ENCODE peak calls at places on chromosome 18, in six cellular contexts. T is midbrain, Z is activated gamma-delta T cell treated with Interleukin-2 at 50 U/mL for 16 hours, E is nephron progenitor cell, B is Daoy, V is neuronal stem cell. Q is an unnamed sample.

GRCh38 chr18:10037181-10037580 is 123.4 kb downstream of the VAPA start:
- DNase-seq in Z (no peak), V (no peak), B (no peak), E (no peak), T (no peak), Q (no peak)

GRCh38 chr18:13243363-13243762 is 24.8 kb downstream of the LDLRAD4 start:
- DNase-seq in B (no peak), T (no peak), E (no peak), V (no peak), Z (no peak), Q (no peak)

GRCh38 chr18:7319161-7319560 is 88.3 kb downstream of the LRRC30 start:
- DNase-seq in B (no peak), T (no peak), V (no peak), E (no peak), Z (no peak), Q (no peak)

GRCh38 chr18:47582055-47582454 is 330.6 kb upstream of the SKOR2 start:
- DNase-seq in Z (no peak), V (no peak), B (no peak), E (peak), T (no peak), Q (no peak)

GRCh38 chr18:32553174-32553573 is 82.5 kb upstream of the GAREM1 start:
- DNase-seq in T (no peak), V (no peak), Z (no peak), E (no peak), B (no peak), Q (no peak)

GRCh38 chr18:26656944-26657536 is 108.7 kb upstream of the KCTD1 start:
- DNase-seq in T (peak), V (peak), Z (no peak), B (peak), E (peak), Q (no peak)

GRCh38 chr18:23238152-23238531 is 102.9 kb downstream of the CABLES1 start:
- DNase-seq in T (peak), Z (no peak), V (no peak), B (peak), E (no peak), Q (no peak)

GRCh38 chr18:51039138-51040112 is 9.4 kb downstream of the SMAD4 start:
- DNase-seq in T (no peak), B (no peak), E (no peak), Z (no peak), V (no peak), Q (no peak)

GRCh38 chr18:61394983-61395382 is 61.8 kb downstream of the CDH20 start:
- DNase-seq in B (no peak), E (no peak), T (no peak), V (no peak), Z (no peak), Q (no peak)

GRCh38 chr18:77055429-77056310 is 76.9 kb downstream of the MBP start:
- DNase-seq in Z (no peak), T (no peak), B (no peak), E (no peak), V (no peak), Q (no peak)

GRCh38 chr18:57373017-57373416 is 20.7 kb downstream of the ST8SIA3 start:
- DNase-seq in T (no peak), B (no peak), Z (no peak), V (no peak), E (no peak), Q (no peak)

GRCh38 chr18:35050638-35051287 is 9.6 kb downstream of the MAPRE2 start:
- DNase-seq in B (no peak), V (no peak), E (no peak), Z (no peak), T (peak), Q (no peak)

GRCh38 chr18:32548688-32549087 is 78.0 kb upstream of the GAREM1 start:
- DNase-seq in V (peak), T (no peak), B (no peak), E (no peak), Z (no peak), Q (no peak)

GRCh38 chr18:35345460-35345921 is 1.3 kb upstream of the ZNF24 start:
- DNase-seq in V (no peak), T (peak), E (peak), Z (no peak), B (no peak), Q (no peak)

GRCh38 chr18:21979759-21980158 is 189.6 kb upstream of the GATA6 start:
- DNase-seq in E (no peak), T (no peak), Z (no peak), V (no peak), B (no peak), Q (no peak)

GRCh38 chr18:61750840-61751668 is 141.8 kb downstream of the RNF152 start:
- DNase-seq in V (no peak), Z (no peak), T (no peak), B (no peak), E (no peak), Q (no peak)

GRCh38 chr18:1806884-1807615 is 764.3 kb downstream of the METTL4 start:
- DNase-seq in E (no peak), T (no peak), Z (no peak), V (no peak), B (no peak), Q (no peak)

GRCh38 chr18:59142274-59142673 is 2.6 kb downstream of the SEC11C start:
- DNase-seq in Z (no peak), V (no peak), T (peak), B (no peak), E (no peak), Q (no peak)

GRCh38 chr18:76983613-76984051 is 149.0 kb downstream of the MBP start:
- DNase-seq in V (no peak), Z (no peak), E (no peak), B (no peak), T (no peak), Q (no peak)

GRCh38 chr18:48230459-48231113 is 178.6 kb downstream of the ZBTB7C start:
- DNase-seq in V (peak), B (peak), E (peak), Z (no peak), T (no peak), Q (no peak)

GRCh38 chr18:2139676-2140075 is 431.6 kb downstream of the METTL4 start:
- DNase-seq in T (no peak), Z (no peak), B (peak), E (no peak), V (no peak), Q (no peak)

GRCh38 chr18:44837491-44838185 is 156.9 kb downstream of the SETBP1 start:
- DNase-seq in Z (no peak), E (no peak), B (no peak), V (no peak), T (no peak), Q (no peak)

GRCh38 chr18:5285326-5285725 is 10.2 kb downstream of the ZBTB14 start:
- DNase-seq in B (no peak), T (no peak), E (no peak), V (no peak), Z (no peak), Q (no peak)

GRCh38 chr18:304887-305529 is 37.2 kb upstream of the THOC1 start:
- DNase-seq in Z (no peak), T (no peak), V (no peak), B (peak), E (no peak), Q (no peak)

GRCh38 chr18:8706545-8706980 is 1.2 kb downstream of the MTCL1 start:
- DNase-seq in Z (peak), B (no peak), V (no peak), T (no peak), E (no peak), Q (no peak)

GRCh38 chr18:74288041-74288440 is 3.7 kb downstream of the CYB5A start:
- DNase-seq in T (no peak), B (no peak), V (no peak), E (no peak), Z (no peak), Q (no peak)

GRCh38 chr18:23810396-23810795 is 121.1 kb downstream of the LAMA3 start:
- DNase-seq in T (no peak), E (no peak), V (no peak), Z (peak), B (no peak), Q (peak)